ENCODE peak calls at places on chromosomes 11 and 22, in eight cellular contexts. One of them, this sample, is unnamed.

GRCh38 chr11:37532271-37532670 is 934.2 kb upstream of the RAG2 start:
- DNase-seq in left ventricle myocardium inferior: no peak
- DNase-seq in CD4-positive, alpha-beta memory T cell: no peak
- DNase-seq in Peyer's patch: no peak
- DNase-seq in A549: no peak
- DNase-seq in GM06990: no peak
- DNase-seq in right lobe of liver: no peak
- DNase-seq in neuronal stem cell: peak
- DNase-seq in this sample: no peak

GRCh38 chr11:30106782-30107181 is 90.0 kb upstream of the KCNA4 start:
- DNase-seq in Peyer's patch: no peak
- DNase-seq in CD4-positive, alpha-beta memory T cell: no peak
- DNase-seq in left ventricle myocardium inferior: no peak
- DNase-seq in right lobe of liver: no peak
- DNase-seq in GM06990: no peak
- DNase-seq in neuronal stem cell: no peak
- DNase-seq in A549: no peak
- DNase-seq in this sample: no peak

GRCh38 chr11:123472236-123472935 is 42.3 kb downstream of the GRAMD1B start:
- DNase-seq in CD4-positive, alpha-beta memory T cell: no peak
- DNase-seq in right lobe of liver: no peak
- DNase-seq in GM06990: no peak
- DNase-seq in neuronal stem cell: no peak
- DNase-seq in A549: no peak
- DNase-seq in Peyer's patch: no peak
- DNase-seq in left ventricle myocardium inferior: no peak
- DNase-seq in this sample: no peak

GRCh38 chr11:117644403-117645155 is 152.4 kb downstream of the DSCAML1 start:
- DNase-seq in neuronal stem cell: no peak
- DNase-seq in Peyer's patch: no peak
- DNase-seq in right lobe of liver: no peak
- DNase-seq in left ventricle myocardium inferior: no peak
- DNase-seq in A549: no peak
- DNase-seq in CD4-positive, alpha-beta memory T cell: no peak
- DNase-seq in GM06990: no peak
- DNase-seq in this sample: no peak

GRCh38 chr22:23553922-23554870 is 25.9 kb downstream of the IGLL1 start:
- DNase-seq in neuronal stem cell: no peak
- DNase-seq in right lobe of liver: no peak
- DNase-seq in left ventricle myocardium inferior: no peak
- DNase-seq in A549: no peak
- DNase-seq in Peyer's patch: no peak
- DNase-seq in GM06990: no peak
- DNase-seq in CD4-positive, alpha-beta memory T cell: no peak
- DNase-seq in this sample: no peak

GRCh38 chr22:29391546-29391945 is 3.2 kb upstream of the AP1B1 start:
- DNase-seq in A549: no peak
- DNase-seq in neuronal stem cell: no peak
- DNase-seq in left ventricle myocardium inferior: no peak
- DNase-seq in Peyer's patch: no peak
- DNase-seq in CD4-positive, alpha-beta memory T cell: no peak
- DNase-seq in right lobe of liver: no peak
- DNase-seq in GM06990: no peak
- DNase-seq in this sample: no peak

GRCh38 chr11:83971063-83971462 is 684.9 kb upstream of the CCDC90B start:
- DNase-seq in left ventricle myocardium inferior: no peak
- DNase-seq in neuronal stem cell: peak
- DNase-seq in GM06990: no peak
- DNase-seq in Peyer's patch: no peak
- DNase-seq in A549: no peak
- DNase-seq in right lobe of liver: no peak
- DNase-seq in CD4-positive, alpha-beta memory T cell: no peak
- DNase-seq in this sample: no peak

GRCh38 chr11:12244156-12244555 is 133.2 kb upstream of the PARVA start:
- DNase-seq in right lobe of liver: no peak
- DNase-seq in GM06990: no peak
- DNase-seq in Peyer's patch: no peak
- DNase-seq in neuronal stem cell: no peak
- DNase-seq in left ventricle myocardium inferior: no peak
- DNase-seq in CD4-positive, alpha-beta memory T cell: no peak
- DNase-seq in A549: no peak
- DNase-seq in this sample: no peak

GRCh38 chr22:43012390-43012789 is 2.6 kb downstream of the PACSIN2 start:
- DNase-seq in CD4-positive, alpha-beta memory T cell: no peak
- DNase-seq in Peyer's patch: no peak
- DNase-seq in GM06990: no peak
- DNase-seq in left ventricle myocardium inferior: no peak
- DNase-seq in right lobe of liver: no peak
- DNase-seq in A549: no peak
- DNase-seq in neuronal stem cell: no peak
- DNase-seq in this sample: no peak

GRCh38 chr11:13283636-13284035 is 6.0 kb downstream of the BMAL1 start:
- DNase-seq in left ventricle myocardium inferior: no peak
- DNase-seq in neuronal stem cell: no peak
- DNase-seq in right lobe of liver: no peak
- DNase-seq in A549: no peak
- DNase-seq in CD4-positive, alpha-beta memory T cell: no peak
- DNase-seq in Peyer's patch: no peak
- DNase-seq in GM06990: no peak
- DNase-seq in this sample: no peak

GRCh38 chr11:99418927-99419707 is 398.4 kb downstream of the CNTN5 start:
- DNase-seq in Peyer's patch: no peak
- DNase-seq in GM06990: no peak
- DNase-seq in neuronal stem cell: no peak
- DNase-seq in right lobe of liver: no peak
- DNase-seq in CD4-positive, alpha-beta memory T cell: no peak
- DNase-seq in left ventricle myocardium inferior: no peak
- DNase-seq in A549: no peak
- DNase-seq in this sample: no peak

GRCh38 chr11:94185387-94186084 is 56.9 kb downstream of the PANX1 start:
- DNase-seq in GM06990: no peak
- DNase-seq in Peyer's patch: no peak
- DNase-seq in neuronal stem cell: no peak
- DNase-seq in right lobe of liver: no peak
- DNase-seq in A549: no peak
- DNase-seq in CD4-positive, alpha-beta memory T cell: no peak
- DNase-seq in left ventricle myocardium inferior: no peak
- DNase-seq in this sample: no peak

GRCh38 chr11:6635082-6635932 is 16.1 kb upstream of the TPP1 start:
- DNase-seq in GM06990: no peak
- DNase-seq in CD4-positive, alpha-beta memory T cell: no peak
- DNase-seq in neuronal stem cell: no peak
- DNase-seq in A549: no peak
- DNase-seq in left ventricle myocardium inferior: peak
- DNase-seq in Peyer's patch: no peak
- DNase-seq in right lobe of liver: peak
- DNase-seq in this sample: no peak

GRCh38 chr22:19291218-19291579 is 320 bp downstream of the CLTCL1 start:
- DNase-seq in A549: no peak
- DNase-seq in neuronal stem cell: no peak
- DNase-seq in left ventricle myocardium inferior: peak
- DNase-seq in Peyer's patch: peak
- DNase-seq in right lobe of liver: peak
- DNase-seq in CD4-positive, alpha-beta memory T cell: no peak
- DNase-seq in GM06990: peak
- DNase-seq in this sample: no peak

GRCh38 chr11:102780491-102780918 is at the start of gene MMP10:
- DNase-seq in GM06990: no peak
- DNase-seq in A549: peak
- DNase-seq in right lobe of liver: no peak
- DNase-seq in neuronal stem cell: peak
- DNase-seq in Peyer's patch: no peak
- DNase-seq in CD4-positive, alpha-beta memory T cell: no peak
- DNase-seq in left ventricle myocardium inferior: no peak
- DNase-seq in this sample: no peak

GRCh38 chr11:116864531-116864930 is 27.1 kb upstream of the APOA1 start:
- DNase-seq in right lobe of liver: no peak
- DNase-seq in GM06990: no peak
- DNase-seq in neuronal stem cell: no peak
- DNase-seq in left ventricle myocardium inferior: no peak
- DNase-seq in A549: no peak
- DNase-seq in CD4-positive, alpha-beta memory T cell: no peak
- DNase-seq in Peyer's patch: no peak
- DNase-seq in this sample: no peak

GRCh38 chr11:123065634-123066033 is 3.7 kb upstream of the HSPA8 start:
- DNase-seq in left ventricle myocardium inferior: no peak
- DNase-seq in Peyer's patch: no peak
- DNase-seq in A549: no peak
- DNase-seq in right lobe of liver: no peak
- DNase-seq in GM06990: no peak
- DNase-seq in CD4-positive, alpha-beta memory T cell: no peak
- DNase-seq in neuronal stem cell: no peak
- DNase-seq in this sample: no peak

GRCh38 chr11:123063396-123064267 is 1.7 kb upstream of the HSPA8 start:
- DNase-seq in A549: no peak
- DNase-seq in right lobe of liver: no peak
- DNase-seq in left ventricle myocardium inferior: no peak
- DNase-seq in neuronal stem cell: no peak
- DNase-seq in Peyer's patch: peak
- DNase-seq in GM06990: no peak
- DNase-seq in CD4-positive, alpha-beta memory T cell: peak
- DNase-seq in this sample: peak

GRCh38 chr11:70913715-70914231 is 338.6 kb downstream of the SHANK2 start:
- DNase-seq in Peyer's patch: no peak
- DNase-seq in CD4-positive, alpha-beta memory T cell: no peak
- DNase-seq in A549: no peak
- DNase-seq in right lobe of liver: no peak
- DNase-seq in left ventricle myocardium inferior: no peak
- DNase-seq in neuronal stem cell: peak
- DNase-seq in GM06990: no peak
- DNase-seq in this sample: no peak

GRCh38 chr22:17869285-17870096 is 95.2 kb upstream of the BID start:
- DNase-seq in left ventricle myocardium inferior: no peak
- DNase-seq in right lobe of liver: no peak
- DNase-seq in neuronal stem cell: no peak
- DNase-seq in GM06990: no peak
- DNase-seq in CD4-positive, alpha-beta memory T cell: no peak
- DNase-seq in A549: no peak
- DNase-seq in Peyer's patch: no peak
- DNase-seq in this sample: no peak

GRCh38 chr11:11620966-11621880 is 582 bp downstream of the GALNT18 start:
- DNase-seq in A549: peak
- DNase-seq in right lobe of liver: peak
- DNase-seq in neuronal stem cell: peak
- DNase-seq in Peyer's patch: no peak
- DNase-seq in CD4-positive, alpha-beta memory T cell: no peak
- DNase-seq in GM06990: peak
- DNase-seq in left ventricle myocardium inferior: peak
- DNase-seq in this sample: peak

GRCh38 chr22:48234011-48234410 is 1471.6 kb downstream of the TBC1D22A start:
- DNase-seq in right lobe of liver: peak
- DNase-seq in neuronal stem cell: no peak
- DNase-seq in GM06990: no peak
- DNase-seq in left ventricle myocardium inferior: no peak
- DNase-seq in Peyer's patch: no peak
- DNase-seq in CD4-positive, alpha-beta memory T cell: no peak
- DNase-seq in A549: no peak
- DNase-seq in this sample: no peak

GRCh38 chr22:49855491-49855911 is 1.9 kb downstream of the ZBED4 start:
- DNase-seq in A549: no peak
- DNase-seq in neuronal stem cell: no peak
- DNase-seq in right lobe of liver: peak
- DNase-seq in left ventricle myocardium inferior: no peak
- DNase-seq in GM06990: no peak
- DNase-seq in Peyer's patch: no peak
- DNase-seq in CD4-positive, alpha-beta memory T cell: no peak
- DNase-seq in this sample: no peak

GRCh38 chr11:2816941-2817421 is 68.6 kb downstream of the CDKN1C start:
- DNase-seq in left ventricle myocardium inferior: peak
- DNase-seq in right lobe of liver: peak
- DNase-seq in neuronal stem cell: no peak
- DNase-seq in CD4-positive, alpha-beta memory T cell: no peak
- DNase-seq in Peyer's patch: no peak
- DNase-seq in A549: no peak
- DNase-seq in GM06990: no peak
- DNase-seq in this sample: no peak

GRCh38 chr11:75068993-75069392 is 27.7 kb downstream of the OR2AT4 start:
- DNase-seq in right lobe of liver: no peak
- DNase-seq in CD4-positive, alpha-beta memory T cell: no peak
- DNase-seq in left ventricle myocardium inferior: no peak
- DNase-seq in neuronal stem cell: no peak
- DNase-seq in A549: no peak
- DNase-seq in Peyer's patch: no peak
- DNase-seq in GM06990: no peak
- DNase-seq in this sample: no peak

GRCh38 chr11:121895919-121896318 is 220.1 kb downstream of the BLID start:
- DNase-seq in left ventricle myocardium inferior: no peak
- DNase-seq in neuronal stem cell: no peak
- DNase-seq in Peyer's patch: no peak
- DNase-seq in GM06990: no peak
- DNase-seq in CD4-positive, alpha-beta memory T cell: no peak
- DNase-seq in A549: no peak
- DNase-seq in right lobe of liver: no peak
- DNase-seq in this sample: no peak

GRCh38 chr11:2089536-2090165 is 49.5 kb downstream of the IGF2 start:
- DNase-seq in neuronal stem cell: peak
- DNase-seq in right lobe of liver: peak
- DNase-seq in Peyer's patch: no peak
- DNase-seq in CD4-positive, alpha-beta memory T cell: peak
- DNase-seq in left ventricle myocardium inferior: no peak
- DNase-seq in GM06990: no peak
- DNase-seq in A549: peak
- DNase-seq in this sample: peak

GRCh38 chr11:64758330-64759079 is 1.3 kb downstream of the PYGM start:
- DNase-seq in left ventricle myocardium inferior: no peak
- DNase-seq in right lobe of liver: peak
- DNase-seq in GM06990: no peak
- DNase-seq in A549: no peak
- DNase-seq in neuronal stem cell: no peak
- DNase-seq in Peyer's patch: no peak
- DNase-seq in CD4-positive, alpha-beta memory T cell: no peak
- DNase-seq in this sample: no peak
- H3K4me3 ChIP-seq in left ventricle myocardium inferior: peak
- H3K4me3 ChIP-seq in right lobe of liver: no peak
- H3K4me3 ChIP-seq in GM06990: no peak
- H3K4me3 ChIP-seq in A549: no peak
- H3K4me3 ChIP-seq in neuronal stem cell: no peak
- H3K4me3 ChIP-seq in Peyer's patch: no peak
- H3K4me3 ChIP-seq in CD4-positive, alpha-beta memory T cell: no peak
- H3K4me3 ChIP-seq in this sample: no peak

GRCh38 chr11:112029460-112029859 is 4.3 kb downstream of the DLAT start:
- DNase-seq in left ventricle myocardium inferior: no peak
- DNase-seq in Peyer's patch: no peak
- DNase-seq in GM06990: no peak
- DNase-seq in CD4-positive, alpha-beta memory T cell: no peak
- DNase-seq in A549: no peak
- DNase-seq in neuronal stem cell: no peak
- DNase-seq in right lobe of liver: no peak
- DNase-seq in this sample: no peak
- H3K4me3 ChIP-seq in left ventricle myocardium inferior: no peak
- H3K4me3 ChIP-seq in Peyer's patch: no peak
- H3K4me3 ChIP-seq in GM06990: no peak
- H3K4me3 ChIP-seq in CD4-positive, alpha-beta memory T cell: no peak
- H3K4me3 ChIP-seq in A549: no peak
- H3K4me3 ChIP-seq in neuronal stem cell: no peak
- H3K4me3 ChIP-seq in right lobe of liver: no peak
- H3K4me3 ChIP-seq in this sample: no peak

GRCh38 chr22:27801197-27801615 is 350 bp downstream of the MN1 start:
- DNase-seq in CD4-positive, alpha-beta memory T cell: peak
- DNase-seq in Peyer's patch: no peak
- DNase-seq in GM06990: no peak
- DNase-seq in right lobe of liver: no peak
- DNase-seq in A549: peak
- DNase-seq in neuronal stem cell: peak
- DNase-seq in left ventricle myocardium inferior: peak
- DNase-seq in this sample: peak
- H3K4me3 ChIP-seq in CD4-positive, alpha-beta memory T cell: peak
- H3K4me3 ChIP-seq in Peyer's patch: peak
- H3K4me3 ChIP-seq in GM06990: peak
- H3K4me3 ChIP-seq in right lobe of liver: peak
- H3K4me3 ChIP-seq in A549: peak
- H3K4me3 ChIP-seq in neuronal stem cell: peak
- H3K4me3 ChIP-seq in left ventricle myocardium inferior: peak
- H3K4me3 ChIP-seq in this sample: peak

GRCh38 chr11:77474509-77475070 is 696 bp upstream of the PAK1 start:
- DNase-seq in GM06990: no peak
- DNase-seq in CD4-positive, alpha-beta memory T cell: no peak
- DNase-seq in right lobe of liver: no peak
- DNase-seq in left ventricle myocardium inferior: no peak
- DNase-seq in neuronal stem cell: no peak
- DNase-seq in Peyer's patch: no peak
- DNase-seq in A549: no peak
- DNase-seq in this sample: no peak
- H3K4me3 ChIP-seq in GM06990: peak
- H3K4me3 ChIP-seq in CD4-positive, alpha-beta memory T cell: peak
- H3K4me3 ChIP-seq in right lobe of liver: peak
- H3K4me3 ChIP-seq in left ventricle myocardium inferior: peak
- H3K4me3 ChIP-seq in neuronal stem cell: peak
- H3K4me3 ChIP-seq in Peyer's patch: peak
- H3K4me3 ChIP-seq in A549: peak
- H3K4me3 ChIP-seq in this sample: peak